ENCODE peak calls at places on chromosomes 1 and 21, in six cellular contexts. E is HepG2, C is IMR-90, I is HEK293T, G is GM12878, X is A549. B is an unnamed sample.
A peak's percentile ranks its signal among the peaks of the same experiment; 100 is the strongest.

GRCh38 chr1:27934818-27935549 is at the start of gene SMPDL3B:
- DNase-seq in G (no peak), C (no peak), E (no peak), I (peak; percentile 81), X (peak; percentile 64), B (peak; percentile 57)

GRCh38 chr1:145956361-145956760 is 1.5 kb downstream of the LIX1L start:
- DNase-seq in E (no peak), C (no peak), I (no peak), X (no peak), G (no peak), B (no peak)

GRCh38 chr1:59556802-59557548 is 257.8 kb upstream of the HOOK1 start:
- DNase-seq in C (no peak), I (no peak), E (peak; percentile 100), X (no peak), G (no peak), B (no peak)

GRCh38 chr1:212302745-212303383 is 17.7 kb downstream of the PPP2R5A start:
- DNase-seq in G (no peak), C (peak; percentile 76), I (no peak), X (no peak), E (no peak), B (no peak)

GRCh38 chr1:199283814-199284213 is 645.0 kb downstream of the PTPRC start:
- DNase-seq in G (no peak), C (no peak), X (no peak), E (no peak), I (no peak), B (no peak)

GRCh38 chr1:31576201-31576669 is at the start of gene TINAGL1:
- DNase-seq in C (no peak), X (no peak), E (peak; percentile 81), G (no peak), I (no peak), B (peak; percentile 82)

GRCh38 chr1:2592672-2593071 is 6.1 kb downstream of the PRXL2B start:
- DNase-seq in X (no peak), G (no peak), C (no peak), E (no peak), I (no peak), B (no peak)

GRCh38 chr1:22517936-22518335 is 45.4 kb upstream of the EPHA8 start:
- DNase-seq in G (no peak), E (no peak), C (peak; percentile 34), I (no peak), X (no peak), B (no peak)

GRCh38 chr1:161484613-161485012 is 20.6 kb upstream of the FCGR2A start:
- DNase-seq in I (no peak), X (no peak), C (no peak), G (no peak), E (no peak), B (no peak)

GRCh38 chr1:247287460-247287859 is 31.6 kb downstream of the VN1R5 start:
- DNase-seq in E (no peak), G (no peak), X (no peak), C (no peak), I (no peak), B (peak; percentile 40)

GRCh38 chr1:12049625-12050024 is 13.5 kb upstream of the TNFRSF8 start:
- DNase-seq in G (no peak), E (peak; percentile 18), C (no peak), I (no peak), X (no peak), B (no peak)

GRCh38 chr1:205326812-205327466 is 5.4 kb upstream of the NUAK2 start:
- DNase-seq in I (no peak), E (no peak), C (peak; percentile 56), G (no peak), X (no peak), B (peak; percentile 52)

GRCh38 chr1:180444522-180444921 is 57.9 kb downstream of the ACBD6 start:
- DNase-seq in I (no peak), E (no peak), C (no peak), X (no peak), G (no peak), B (no peak)

GRCh38 chr21:19810779-19811178 is 1187.4 kb upstream of the NCAM2 start:
- DNase-seq in I (no peak), E (no peak), G (no peak), C (no peak), X (no peak), B (no peak)

GRCh38 chr21:45549670-45550463 is 7.6 kb upstream of the SLC19A1 start:
- DNase-seq in I (no peak), C (no peak), X (no peak), G (peak; percentile 49), E (no peak), B (no peak)

GRCh38 chr1:206557636-206558473 is 50.5 kb downstream of the RASSF5 start:
- DNase-seq in G (no peak), C (no peak), X (no peak), I (no peak), E (no peak), B (peak; percentile 44)

GRCh38 chr1:22815421-22816062 is 104.9 kb downstream of the EPHB2 start:
- DNase-seq in I (no peak), C (no peak), E (no peak), G (no peak), X (no peak), B (no peak)

GRCh38 chr1:201495447-201496295 is 11.3 kb downstream of the CSRP1 start:
- DNase-seq in X (no peak), C (peak; percentile 67), G (no peak), E (peak; percentile 84), I (no peak), B (no peak)

GRCh38 chr1:245263701-245264100 is 108.9 kb downstream of the KIF26B start:
- DNase-seq in I (no peak), C (no peak), E (no peak), G (no peak), X (no peak), B (no peak)

GRCh38 chr21:45138199-45139002 is 64.0 kb downstream of the ADARB1 start:
- DNase-seq in G (no peak), X (peak; percentile 72), I (peak; percentile 82), E (peak; percentile 59), C (peak; percentile 67), B (peak; percentile 85)

GRCh38 chr1:61597601-61598000 is 127.3 kb downstream of the TM2D1 start:
- DNase-seq in C (no peak), I (no peak), G (no peak), X (no peak), E (no peak), B (no peak)
- TF ChIP-seq BHLHE40 in C (no peak), I (no peak), G (no peak), X (no peak), E (no peak), B (no peak)

GRCh38 chr1:109249654-109250401 is 489 bp downstream of the CELSR2 start:
- DNase-seq in X (no peak), G (no peak), C (no peak), E (no peak), I (peak; percentile 64), B (peak; percentile 62)

GRCh38 chr1:109247401-109248365 is 1.7 kb upstream of the CELSR2 start:
- DNase-seq in X (no peak), G (no peak), E (no peak), C (no peak), I (no peak), B (no peak)

GRCh38 chr1:109248444-109248796 is 919 bp upstream of the CELSR2 start:
- DNase-seq in X (no peak), G (no peak), C (no peak), I (no peak), E (no peak), B (no peak)

GRCh38 chr1:109250454-109251276 is 1.3 kb downstream of the CELSR2 start:
- DNase-seq in C (no peak), E (no peak), G (no peak), I (no peak), X (no peak), B (no peak)

DNA sequence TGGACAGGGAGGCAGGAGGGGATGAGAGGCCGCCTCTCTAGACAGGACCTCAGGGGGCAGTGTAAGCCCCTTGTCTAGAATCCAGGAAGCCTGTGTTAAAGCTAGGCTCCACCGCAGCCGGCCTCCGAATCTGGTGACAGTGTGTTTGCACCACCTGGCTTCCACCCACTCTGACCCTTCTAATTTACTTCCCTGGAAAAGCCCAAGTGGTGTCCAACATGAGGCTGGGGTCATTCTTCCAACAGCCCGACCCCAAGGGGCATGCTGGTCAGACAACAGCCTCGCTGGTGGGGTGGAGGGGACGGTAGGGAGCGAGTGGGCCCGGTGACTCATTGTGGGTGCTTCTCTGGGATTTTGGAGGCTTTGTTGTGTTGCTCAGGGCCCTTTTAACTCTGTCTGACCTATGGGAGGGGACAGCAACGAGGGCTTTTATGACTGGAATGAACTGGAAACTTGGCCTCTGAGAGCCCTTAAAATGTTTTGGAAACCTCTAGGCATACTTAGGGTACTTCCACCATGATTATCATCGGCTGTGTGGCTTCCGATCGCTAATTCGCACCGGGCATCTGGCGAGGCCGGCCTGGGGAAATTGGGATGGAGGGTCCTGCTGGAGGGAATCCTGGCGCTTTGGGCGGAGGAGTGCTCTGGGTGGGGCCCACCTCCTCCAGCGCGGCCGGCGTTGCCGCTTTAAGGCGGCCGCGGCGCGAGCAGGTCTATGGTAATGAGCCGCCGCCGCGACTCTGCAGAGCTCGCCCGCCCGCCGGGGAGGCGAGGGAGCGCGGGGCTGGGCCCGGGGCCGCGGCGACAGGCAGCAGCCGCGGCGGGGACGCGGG is at the start of gene CELSR2:
- DNase-seq in G (no peak), I (peak; percentile 96), X (peak; percentile 56), E (peak; percentile 25), C (peak; percentile 54), B (peak; percentile 95)
- TF ChIP-seq BHLHE40 in G (no peak), I (no peak), X (no peak), E (no peak), C (no peak), B (no peak)

GRCh38 chr1:75058424-75058823 is 75.8 kb upstream of the LHX8 start:
- DNase-seq in I (no peak), G (no peak), E (no peak), X (no peak), C (no peak), B (no peak)

DNA sequence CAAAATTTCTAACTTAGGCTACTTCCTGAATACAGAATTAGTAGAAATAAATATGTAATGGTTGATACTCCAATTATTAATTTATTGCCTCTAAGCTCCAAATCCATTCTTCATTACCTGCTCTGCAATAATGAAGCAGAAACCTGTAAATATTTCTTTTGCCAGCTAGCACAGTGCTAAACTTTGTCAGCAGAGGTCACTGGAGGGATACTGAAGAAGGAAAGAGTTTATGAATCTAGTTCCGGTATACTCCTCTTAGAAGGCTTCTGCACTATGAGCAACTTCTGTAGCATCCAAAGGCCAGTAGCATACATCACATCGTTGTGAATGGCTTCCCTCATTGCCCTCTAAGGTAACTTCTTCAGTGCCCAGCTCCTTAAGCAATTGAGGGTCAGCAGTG is 81.0 kb upstream of the LHX8 start:
- DNase-seq in C (no peak), I (peak; percentile 30), X (peak; percentile 34), G (no peak), E (no peak), B (no peak)
- TF ChIP-seq BHLHE40 in C (no peak), I (no peak), X (no peak), G (no peak), E (no peak), B (no peak)

DNA sequence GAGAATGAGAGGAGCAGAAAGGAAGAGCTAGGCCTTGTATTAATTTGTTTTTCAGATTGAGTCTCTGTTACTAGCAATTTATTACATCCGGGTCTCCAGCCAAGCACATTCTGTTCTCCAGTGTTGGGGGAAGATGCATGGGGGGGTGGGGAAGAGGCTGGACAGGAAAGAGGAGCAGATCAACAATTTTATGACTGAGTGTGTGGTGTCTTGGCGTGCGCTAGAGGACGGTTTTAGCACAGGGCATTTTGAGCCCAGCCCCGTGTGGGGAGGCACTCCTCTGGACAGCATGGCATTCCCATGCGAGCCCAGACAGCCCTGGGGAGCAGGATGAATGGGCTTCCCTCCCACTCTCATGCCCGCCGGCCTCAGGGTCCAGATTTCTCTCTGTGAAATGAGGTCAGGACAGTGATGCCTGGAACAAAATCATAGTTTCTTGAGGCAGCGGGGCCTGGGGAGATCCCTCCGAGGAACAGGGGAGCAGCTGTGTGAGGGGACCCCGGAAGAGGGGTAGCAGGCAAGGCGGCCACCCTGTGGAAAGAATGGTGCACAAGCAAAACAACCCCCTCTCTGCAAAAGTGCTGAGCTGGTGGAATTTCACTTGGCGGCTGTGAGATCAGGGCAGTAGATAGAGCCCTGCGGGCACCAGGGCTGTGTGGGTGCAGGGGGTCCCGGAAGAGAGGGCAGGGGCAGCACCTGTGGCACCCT is 16.3 kb downstream of the SOX13 start:
- DNase-seq in G (no peak), C (no peak), I (no peak), X (no peak), E (no peak), B (no peak)
- TF ChIP-seq BHLHE40 in G (no peak), C (no peak), I (no peak), X (no peak), E (no peak), B (no peak)

B was measured in K562.